ENCODE peak calls at places on chromosome 7, in four cellular contexts. One of them, this sample, is unnamed.

GRCh38 chr7:24871765-24872164 is 108.2 kb downstream of the OSBPL3 start:
- DNase-seq in breast epithelium: no peak
- DNase-seq in Panc1: no peak
- DNase-seq in brain microvascular endothelial cell: no peak
- DNase-seq in this sample: no peak

GRCh38 chr7:101934618-101935017 is 117.2 kb downstream of the CUX1 start:
- DNase-seq in breast epithelium: no peak
- DNase-seq in brain microvascular endothelial cell: no peak
- DNase-seq in Panc1: no peak
- DNase-seq in this sample: no peak

GRCh38 chr7:24169077-24169624 is 114.8 kb upstream of the NPY start:
- DNase-seq in breast epithelium: no peak
- DNase-seq in Panc1: no peak
- DNase-seq in brain microvascular endothelial cell: no peak
- DNase-seq in this sample: no peak

GRCh38 chr7:81248420-81248819 is 329.6 kb upstream of the SEMA3C start:
- DNase-seq in brain microvascular endothelial cell: no peak
- DNase-seq in Panc1: peak
- DNase-seq in breast epithelium: no peak
- DNase-seq in this sample: no peak

GRCh38 chr7:133253522-133253882 is 624 bp downstream of the EXOC4 start:
- DNase-seq in brain microvascular endothelial cell: no peak
- DNase-seq in breast epithelium: no peak
- DNase-seq in Panc1: no peak
- DNase-seq in this sample: no peak

GRCh38 chr7:128167791-128168666 is 73.0 kb upstream of the LEP start:
- DNase-seq in breast epithelium: no peak
- DNase-seq in brain microvascular endothelial cell: no peak
- DNase-seq in Panc1: no peak
- DNase-seq in this sample: no peak

GRCh38 chr7:104922187-104923009 is 91.6 kb upstream of the KMT2E start:
- DNase-seq in brain microvascular endothelial cell: peak
- DNase-seq in Panc1: no peak
- DNase-seq in breast epithelium: no peak
- DNase-seq in this sample: no peak

GRCh38 chr7:146791344-146792300 is 675.0 kb downstream of the CNTNAP2 start:
- DNase-seq in brain microvascular endothelial cell: no peak
- DNase-seq in Panc1: no peak
- DNase-seq in breast epithelium: no peak
- DNase-seq in this sample: no peak

GRCh38 chr7:44534501-44534900 is 6.6 kb downstream of the NPC1L1 start:
- DNase-seq in brain microvascular endothelial cell: no peak
- DNase-seq in breast epithelium: no peak
- DNase-seq in Panc1: peak
- DNase-seq in this sample: peak

GRCh38 chr7:21125297-21125696 is 302.6 kb upstream of the SP4 start:
- DNase-seq in Panc1: no peak
- DNase-seq in brain microvascular endothelial cell: no peak
- DNase-seq in breast epithelium: no peak
- DNase-seq in this sample: no peak

GRCh38 chr7:43152696-43153095 is 40.2 kb downstream of the HECW1 start:
- DNase-seq in brain microvascular endothelial cell: no peak
- DNase-seq in Panc1: no peak
- DNase-seq in breast epithelium: no peak
- DNase-seq in this sample: no peak

GRCh38 chr7:36070230-36070629 is 82.8 kb upstream of the EEPD1 start:
- DNase-seq in brain microvascular endothelial cell: no peak
- DNase-seq in breast epithelium: no peak
- DNase-seq in Panc1: no peak
- DNase-seq in this sample: no peak

GRCh38 chr7:29955799-29956476 is 33.7 kb downstream of the SCRN1 start:
- DNase-seq in Panc1: no peak
- DNase-seq in brain microvascular endothelial cell: no peak
- DNase-seq in breast epithelium: no peak
- DNase-seq in this sample: no peak

GRCh38 chr7:122674502-122674901 is 24.4 kb downstream of the RNF133 start:
- DNase-seq in breast epithelium: no peak
- DNase-seq in brain microvascular endothelial cell: peak
- DNase-seq in Panc1: no peak
- DNase-seq in this sample: no peak

GRCh38 chr7:141550694-141551079 is 523 bp upstream of the AGK start:
- DNase-seq in Panc1: no peak
- DNase-seq in breast epithelium: peak
- DNase-seq in brain microvascular endothelial cell: no peak
- DNase-seq in this sample: no peak

GRCh38 chr7:113078321-113078720 is 8.3 kb downstream of the GPR85 start:
- DNase-seq in Panc1: no peak
- DNase-seq in brain microvascular endothelial cell: no peak
- DNase-seq in breast epithelium: no peak
- DNase-seq in this sample: no peak

GRCh38 chr7:111400088-111400487 is 162.2 kb downstream of the IMMP2L start:
- DNase-seq in brain microvascular endothelial cell: no peak
- DNase-seq in Panc1: no peak
- DNase-seq in breast epithelium: no peak
- DNase-seq in this sample: no peak

GRCh38 chr7:148712610-148713330 is 14.1 kb downstream of the CUL1 start:
- DNase-seq in breast epithelium: no peak
- DNase-seq in Panc1: no peak
- DNase-seq in brain microvascular endothelial cell: no peak
- DNase-seq in this sample: no peak

GRCh38 chr7:131225619-131226101 is 102.0 kb upstream of the MKLN1 start:
- DNase-seq in Panc1: no peak
- DNase-seq in breast epithelium: peak
- DNase-seq in brain microvascular endothelial cell: no peak
- DNase-seq in this sample: no peak

GRCh38 chr7:153370092-153370491 is 610.5 kb downstream of the ACTR3B start:
- DNase-seq in breast epithelium: no peak
- DNase-seq in Panc1: no peak
- DNase-seq in brain microvascular endothelial cell: no peak
- DNase-seq in this sample: no peak
- TF ChIP-seq CTCF in breast epithelium: no peak
- TF ChIP-seq CTCF in Panc1: no peak
- TF ChIP-seq CTCF in brain microvascular endothelial cell: no peak
- TF ChIP-seq CTCF in this sample: no peak

GRCh38 chr7:28785002-28785995 is 172.8 kb downstream of the TRIL start:
- DNase-seq in brain microvascular endothelial cell: no peak
- DNase-seq in Panc1: no peak
- DNase-seq in breast epithelium: no peak
- DNase-seq in this sample: no peak
- TF ChIP-seq CTCF in brain microvascular endothelial cell: no peak
- TF ChIP-seq CTCF in Panc1: no peak
- TF ChIP-seq CTCF in breast epithelium: no peak
- TF ChIP-seq CTCF in this sample: no peak

GRCh38 chr7:85829817-85830432 is 643.1 kb upstream of the SEMA3D start:
- DNase-seq in breast epithelium: no peak
- DNase-seq in brain microvascular endothelial cell: no peak
- DNase-seq in Panc1: no peak
- DNase-seq in this sample: no peak
- TF ChIP-seq CTCF in breast epithelium: no peak
- TF ChIP-seq CTCF in brain microvascular endothelial cell: peak
- TF ChIP-seq CTCF in Panc1: peak
- TF ChIP-seq CTCF in this sample: no peak

GRCh38 chr7:73645643-73646182 is 21.4 kb upstream of the MLXIPL start:
- DNase-seq in breast epithelium: no peak
- DNase-seq in Panc1: no peak
- DNase-seq in brain microvascular endothelial cell: no peak
- DNase-seq in this sample: no peak
- TF ChIP-seq CTCF in breast epithelium: no peak
- TF ChIP-seq CTCF in Panc1: no peak
- TF ChIP-seq CTCF in brain microvascular endothelial cell: no peak
- TF ChIP-seq CTCF in this sample: no peak